ENCODE peak calls at places on chromosomes 5 and 9, in ten cellular contexts. One of them, this sample, is unnamed.
A peak's percentile ranks its signal among the peaks of the same experiment; 100 is the strongest.

GRCh38 chr5:102763734-102764133 is 8.6 kb downstream of the PAM start:
- DNase-seq in mammary epithelial cell: no peak
- DNase-seq in fibroblast of mammary gland: no peak
- DNase-seq in mucosa of descending colon: no peak
- DNase-seq in psoas muscle: no peak
- DNase-seq in dorsolateral prefrontal cortex: no peak
- DNase-seq in GM12865: no peak
- DNase-seq in transverse colon: no peak
- DNase-seq in IMR-90: no peak
- DNase-seq in AG04450: no peak
- DNase-seq in this sample: no peak

GRCh38 chr9:115733736-115734135 is 419.9 kb upstream of the PAPPA start:
- DNase-seq in mammary epithelial cell: no peak
- DNase-seq in fibroblast of mammary gland: peak; percentile 64
- DNase-seq in mucosa of descending colon: no peak
- DNase-seq in psoas muscle: no peak
- DNase-seq in dorsolateral prefrontal cortex: no peak
- DNase-seq in GM12865: no peak
- DNase-seq in transverse colon: no peak
- DNase-seq in IMR-90: no peak
- DNase-seq in AG04450: no peak
- DNase-seq in this sample: no peak

GRCh38 chr5:134813407-134813806 is 32.4 kb upstream of the C5orf24 start:
- DNase-seq in mammary epithelial cell: no peak
- DNase-seq in fibroblast of mammary gland: no peak
- DNase-seq in mucosa of descending colon: no peak
- DNase-seq in psoas muscle: no peak
- DNase-seq in dorsolateral prefrontal cortex: no peak
- DNase-seq in GM12865: peak; percentile 51
- DNase-seq in transverse colon: no peak
- DNase-seq in IMR-90: no peak
- DNase-seq in AG04450: no peak
- DNase-seq in this sample: peak; percentile 38

GRCh38 chr9:93270976-93271375 is 87.0 kb downstream of the WNK2 start:
- DNase-seq in mammary epithelial cell: peak; percentile 35
- DNase-seq in fibroblast of mammary gland: no peak
- DNase-seq in mucosa of descending colon: no peak
- DNase-seq in psoas muscle: no peak
- DNase-seq in dorsolateral prefrontal cortex: no peak
- DNase-seq in GM12865: peak; percentile 39
- DNase-seq in transverse colon: no peak
- DNase-seq in IMR-90: no peak
- DNase-seq in AG04450: no peak
- DNase-seq in this sample: peak; percentile 38

GRCh38 chr9:87498046-87498815 is 564 bp downstream of the DAPK1 start:
- DNase-seq in mammary epithelial cell: peak; percentile 53
- DNase-seq in fibroblast of mammary gland: peak; percentile 8
- DNase-seq in mucosa of descending colon: no peak
- DNase-seq in psoas muscle: peak; percentile 42
- DNase-seq in dorsolateral prefrontal cortex: peak; percentile 58
- DNase-seq in GM12865: peak; percentile 45
- DNase-seq in transverse colon: peak; percentile 45
- DNase-seq in IMR-90: no peak
- DNase-seq in AG04450: no peak
- DNase-seq in this sample: peak; percentile 75

GRCh38 chr5:74409166-74409706 is 231.3 kb downstream of the ENC1 start:
- DNase-seq in mammary epithelial cell: no peak
- DNase-seq in fibroblast of mammary gland: no peak
- DNase-seq in mucosa of descending colon: no peak
- DNase-seq in psoas muscle: peak; percentile 16
- DNase-seq in dorsolateral prefrontal cortex: no peak
- DNase-seq in GM12865: no peak
- DNase-seq in transverse colon: no peak
- DNase-seq in IMR-90: no peak
- DNase-seq in AG04450: no peak
- DNase-seq in this sample: no peak

GRCh38 chr9:136901516-136902258 is 15.4 kb downstream of the TRAF2 start:
- DNase-seq in mammary epithelial cell: peak; percentile 92
- DNase-seq in fibroblast of mammary gland: peak; percentile 41
- DNase-seq in mucosa of descending colon: peak; percentile 83
- DNase-seq in psoas muscle: no peak
- DNase-seq in dorsolateral prefrontal cortex: no peak
- DNase-seq in GM12865: peak; percentile 93
- DNase-seq in transverse colon: peak; percentile 79
- DNase-seq in IMR-90: peak; percentile 45
- DNase-seq in AG04450: no peak
- DNase-seq in this sample: peak; percentile 88

GRCh38 chr9:95506692-95507455 is 9.9 kb downstream of the PTCH1 start:
- DNase-seq in mammary epithelial cell: peak; percentile 67
- DNase-seq in fibroblast of mammary gland: peak; percentile 55
- DNase-seq in mucosa of descending colon: peak; percentile 74
- DNase-seq in psoas muscle: peak; percentile 34
- DNase-seq in dorsolateral prefrontal cortex: peak; percentile 66
- DNase-seq in GM12865: peak; percentile 50
- DNase-seq in transverse colon: peak; percentile 62
- DNase-seq in IMR-90: peak; percentile 58
- DNase-seq in AG04450: no peak
- DNase-seq in this sample: peak; percentile 77

GRCh38 chr5:159362190-159362589 is 31.9 kb upstream of the IL12B start:
- DNase-seq in mammary epithelial cell: no peak
- DNase-seq in fibroblast of mammary gland: no peak
- DNase-seq in mucosa of descending colon: no peak
- DNase-seq in psoas muscle: no peak
- DNase-seq in dorsolateral prefrontal cortex: no peak
- DNase-seq in GM12865: no peak
- DNase-seq in transverse colon: no peak
- DNase-seq in IMR-90: no peak
- DNase-seq in AG04450: no peak
- DNase-seq in this sample: no peak

GRCh38 chr9:28758971-28759370 is 1185.7 kb upstream of the C9orf72 start:
- DNase-seq in mammary epithelial cell: no peak
- DNase-seq in fibroblast of mammary gland: no peak
- DNase-seq in mucosa of descending colon: no peak
- DNase-seq in psoas muscle: no peak
- DNase-seq in dorsolateral prefrontal cortex: no peak
- DNase-seq in GM12865: no peak
- DNase-seq in transverse colon: no peak
- DNase-seq in IMR-90: no peak
- DNase-seq in AG04450: no peak
- DNase-seq in this sample: no peak

GRCh38 chr5:142356716-142357468 is 32.1 kb upstream of the SPRY4 start:
- DNase-seq in mammary epithelial cell: peak; percentile 79
- DNase-seq in fibroblast of mammary gland: peak; percentile 96
- DNase-seq in mucosa of descending colon: peak; percentile 92
- DNase-seq in psoas muscle: peak; percentile 84
- DNase-seq in dorsolateral prefrontal cortex: peak; percentile 79
- DNase-seq in GM12865: peak; percentile 89
- DNase-seq in transverse colon: peak; percentile 83
- DNase-seq in IMR-90: peak; percentile 92
- DNase-seq in AG04450: peak; percentile 83
- DNase-seq in this sample: peak; percentile 97

GRCh38 chr9:126857261-126857960 is 3.0 kb upstream of the ZBTB34 start:
- DNase-seq in mammary epithelial cell: no peak
- DNase-seq in fibroblast of mammary gland: no peak
- DNase-seq in mucosa of descending colon: no peak
- DNase-seq in psoas muscle: no peak
- DNase-seq in dorsolateral prefrontal cortex: no peak
- DNase-seq in GM12865: no peak
- DNase-seq in transverse colon: no peak
- DNase-seq in IMR-90: no peak
- DNase-seq in AG04450: no peak
- DNase-seq in this sample: no peak

GRCh38 chr5:39650234-39650816 is 225.5 kb upstream of the DAB2 start:
- DNase-seq in mammary epithelial cell: no peak
- DNase-seq in fibroblast of mammary gland: peak; percentile 57
- DNase-seq in mucosa of descending colon: no peak
- DNase-seq in psoas muscle: no peak
- DNase-seq in dorsolateral prefrontal cortex: no peak
- DNase-seq in GM12865: no peak
- DNase-seq in transverse colon: no peak
- DNase-seq in IMR-90: peak; percentile 20
- DNase-seq in AG04450: peak; percentile 10
- DNase-seq in this sample: no peak

GRCh38 chr5:177327539-177328522 is 16.1 kb upstream of the MXD3 start:
- DNase-seq in mammary epithelial cell: peak; percentile 72
- DNase-seq in fibroblast of mammary gland: peak; percentile 83
- DNase-seq in mucosa of descending colon: no peak
- DNase-seq in psoas muscle: peak; percentile 50
- DNase-seq in dorsolateral prefrontal cortex: peak; percentile 41
- DNase-seq in GM12865: no peak
- DNase-seq in transverse colon: no peak
- DNase-seq in IMR-90: peak; percentile 33
- DNase-seq in AG04450: no peak
- DNase-seq in this sample: no peak
- TF ChIP-seq CTCF in mammary epithelial cell: no peak
- TF ChIP-seq CTCF in fibroblast of mammary gland: peak; percentile 11
- TF ChIP-seq CTCF in mucosa of descending colon: no peak
- TF ChIP-seq CTCF in psoas muscle: no peak
- TF ChIP-seq CTCF in dorsolateral prefrontal cortex: no peak
- TF ChIP-seq CTCF in GM12865: no peak
- TF ChIP-seq CTCF in transverse colon: no peak
- TF ChIP-seq CTCF in IMR-90: no peak
- TF ChIP-seq CTCF in AG04450: no peak
- TF ChIP-seq CTCF in this sample: no peak

DNA sequence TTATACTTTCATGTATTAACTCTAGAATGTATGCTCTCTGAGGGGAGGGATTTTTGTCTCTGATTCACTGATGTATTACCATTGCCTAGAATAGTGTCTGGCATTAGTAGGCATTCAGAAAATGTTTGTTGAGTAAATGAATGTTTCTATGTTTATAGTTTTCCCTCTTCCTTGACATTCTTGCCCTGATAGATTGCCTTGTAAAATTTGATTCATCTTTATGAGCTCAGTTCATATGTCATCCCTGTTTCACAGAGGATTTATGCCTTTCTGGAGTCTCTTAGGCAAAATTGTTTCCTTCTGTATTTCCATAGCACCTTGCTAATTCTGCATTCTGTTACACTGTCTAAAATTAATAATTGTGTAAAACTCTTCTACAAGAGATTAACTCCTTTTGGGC is 72.3 kb downstream of the RASA1 start:
- DNase-seq in mammary epithelial cell: no peak
- DNase-seq in fibroblast of mammary gland: no peak
- DNase-seq in mucosa of descending colon: no peak
- DNase-seq in psoas muscle: no peak
- DNase-seq in dorsolateral prefrontal cortex: no peak
- DNase-seq in GM12865: no peak
- DNase-seq in transverse colon: no peak
- DNase-seq in IMR-90: no peak
- DNase-seq in AG04450: no peak
- DNase-seq in this sample: no peak
- TF ChIP-seq CTCF in mammary epithelial cell: no peak
- TF ChIP-seq CTCF in fibroblast of mammary gland: no peak
- TF ChIP-seq CTCF in mucosa of descending colon: no peak
- TF ChIP-seq CTCF in psoas muscle: no peak
- TF ChIP-seq CTCF in dorsolateral prefrontal cortex: no peak
- TF ChIP-seq CTCF in GM12865: no peak
- TF ChIP-seq CTCF in transverse colon: no peak
- TF ChIP-seq CTCF in IMR-90: no peak
- TF ChIP-seq CTCF in AG04450: no peak
- TF ChIP-seq CTCF in this sample: no peak

GRCh38 chr9:5321058-5321457 is 16.5 kb upstream of the RLN2 start:
- DNase-seq in mammary epithelial cell: peak; percentile 3
- DNase-seq in fibroblast of mammary gland: no peak
- DNase-seq in mucosa of descending colon: no peak
- DNase-seq in psoas muscle: no peak
- DNase-seq in dorsolateral prefrontal cortex: no peak
- DNase-seq in GM12865: peak; percentile 5
- DNase-seq in transverse colon: no peak
- DNase-seq in IMR-90: peak; percentile 22
- DNase-seq in AG04450: no peak
- DNase-seq in this sample: no peak
- TF ChIP-seq CTCF in mammary epithelial cell: no peak
- TF ChIP-seq CTCF in fibroblast of mammary gland: peak; percentile 14
- TF ChIP-seq CTCF in mucosa of descending colon: no peak
- TF ChIP-seq CTCF in psoas muscle: no peak
- TF ChIP-seq CTCF in dorsolateral prefrontal cortex: no peak
- TF ChIP-seq CTCF in GM12865: no peak
- TF ChIP-seq CTCF in transverse colon: no peak
- TF ChIP-seq CTCF in IMR-90: peak; percentile 24
- TF ChIP-seq CTCF in AG04450: peak; percentile 33
- TF ChIP-seq CTCF in this sample: no peak

DNA sequence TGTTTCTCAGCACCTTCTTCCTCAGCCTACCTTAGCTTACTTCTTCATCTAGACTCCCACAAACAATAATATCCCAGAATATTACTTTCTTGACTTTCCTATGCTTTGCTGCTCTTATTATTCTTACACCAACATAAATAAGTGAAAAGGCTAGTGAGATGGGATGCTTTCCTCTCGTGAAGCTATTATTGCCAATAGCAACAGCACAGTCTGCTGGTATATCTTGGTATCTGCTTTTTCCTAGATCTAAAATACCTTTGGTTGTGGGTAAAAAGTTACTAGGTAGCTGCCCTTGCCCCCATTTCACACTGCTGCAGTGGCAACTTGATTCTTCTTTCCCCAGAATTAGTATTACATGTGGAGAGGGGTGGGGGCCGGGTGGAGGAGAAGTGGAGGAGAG is 26.1 kb upstream of the GLIPR2 start:
- DNase-seq in mammary epithelial cell: no peak
- DNase-seq in fibroblast of mammary gland: no peak
- DNase-seq in mucosa of descending colon: no peak
- DNase-seq in psoas muscle: no peak
- DNase-seq in dorsolateral prefrontal cortex: no peak
- DNase-seq in GM12865: no peak
- DNase-seq in transverse colon: no peak
- DNase-seq in IMR-90: no peak
- DNase-seq in AG04450: no peak
- DNase-seq in this sample: no peak
- TF ChIP-seq CTCF in mammary epithelial cell: peak; percentile 9
- TF ChIP-seq CTCF in fibroblast of mammary gland: peak; percentile 13
- TF ChIP-seq CTCF in mucosa of descending colon: no peak
- TF ChIP-seq CTCF in psoas muscle: no peak
- TF ChIP-seq CTCF in dorsolateral prefrontal cortex: no peak
- TF ChIP-seq CTCF in GM12865: peak; percentile 9
- TF ChIP-seq CTCF in transverse colon: no peak
- TF ChIP-seq CTCF in IMR-90: no peak
- TF ChIP-seq CTCF in AG04450: peak; percentile 21
- TF ChIP-seq CTCF in this sample: no peak

GRCh38 chr9:131310833-131311554 is 21.5 kb downstream of the PLPP7 start:
- DNase-seq in mammary epithelial cell: no peak
- DNase-seq in fibroblast of mammary gland: no peak
- DNase-seq in mucosa of descending colon: peak; percentile 64
- DNase-seq in psoas muscle: peak; percentile 60
- DNase-seq in dorsolateral prefrontal cortex: no peak
- DNase-seq in GM12865: peak; percentile 35
- DNase-seq in transverse colon: peak; percentile 29
- DNase-seq in IMR-90: no peak
- DNase-seq in AG04450: no peak
- DNase-seq in this sample: no peak
- TF ChIP-seq CTCF in mammary epithelial cell: no peak
- TF ChIP-seq CTCF in fibroblast of mammary gland: no peak
- TF ChIP-seq CTCF in mucosa of descending colon: no peak
- TF ChIP-seq CTCF in psoas muscle: no peak
- TF ChIP-seq CTCF in dorsolateral prefrontal cortex: no peak
- TF ChIP-seq CTCF in GM12865: no peak
- TF ChIP-seq CTCF in transverse colon: no peak
- TF ChIP-seq CTCF in IMR-90: no peak
- TF ChIP-seq CTCF in AG04450: no peak
- TF ChIP-seq CTCF in this sample: no peak

GRCh38 chr5:10266839-10267238 is 16.8 kb downstream of the CCT5 start:
- DNase-seq in mammary epithelial cell: no peak
- DNase-seq in fibroblast of mammary gland: no peak
- DNase-seq in mucosa of descending colon: no peak
- DNase-seq in psoas muscle: no peak
- DNase-seq in dorsolateral prefrontal cortex: no peak
- DNase-seq in GM12865: no peak
- DNase-seq in transverse colon: no peak
- DNase-seq in IMR-90: no peak
- DNase-seq in AG04450: no peak
- DNase-seq in this sample: no peak
- TF ChIP-seq CTCF in mammary epithelial cell: no peak
- TF ChIP-seq CTCF in fibroblast of mammary gland: no peak
- TF ChIP-seq CTCF in mucosa of descending colon: no peak
- TF ChIP-seq CTCF in psoas muscle: no peak
- TF ChIP-seq CTCF in dorsolateral prefrontal cortex: no peak
- TF ChIP-seq CTCF in GM12865: no peak
- TF ChIP-seq CTCF in transverse colon: no peak
- TF ChIP-seq CTCF in IMR-90: no peak
- TF ChIP-seq CTCF in AG04450: no peak
- TF ChIP-seq CTCF in this sample: no peak